ENCODE peak calls at places on chromosomes 1 and 21, in seven cellular contexts. One of them, this sample, is unnamed.

GRCh38 chr1:112981461-112982233 is 25.7 kb upstream of the SLC16A1 start:
- DNase-seq in upper lobe of right lung: no peak
- DNase-seq in HL-60: no peak
- DNase-seq in AG10803: no peak
- DNase-seq in cardiac fibroblast: no peak
- DNase-seq in mucosa of descending colon: no peak
- DNase-seq in fibroblast of the aortic adventitia: no peak
- DNase-seq in this sample: no peak

GRCh38 chr1:26252718-26253117 is 18.7 kb downstream of the CEP85 start:
- DNase-seq in upper lobe of right lung: no peak
- DNase-seq in cardiac fibroblast: no peak
- DNase-seq in HL-60: no peak
- DNase-seq in mucosa of descending colon: no peak
- DNase-seq in fibroblast of the aortic adventitia: no peak
- DNase-seq in AG10803: no peak
- DNase-seq in this sample: no peak

GRCh38 chr21:39364949-39365348 is 16.1 kb upstream of the HMGN1 start:
- DNase-seq in HL-60: no peak
- DNase-seq in fibroblast of the aortic adventitia: no peak
- DNase-seq in AG10803: no peak
- DNase-seq in upper lobe of right lung: no peak
- DNase-seq in mucosa of descending colon: no peak
- DNase-seq in cardiac fibroblast: no peak
- DNase-seq in this sample: no peak

GRCh38 chr21:42463861-42464515 is 32.0 kb downstream of the RSPH1 start:
- DNase-seq in upper lobe of right lung: no peak
- DNase-seq in AG10803: peak; percentile 60
- DNase-seq in mucosa of descending colon: peak; percentile 70
- DNase-seq in cardiac fibroblast: peak; percentile 51
- DNase-seq in HL-60: peak; percentile 21
- DNase-seq in fibroblast of the aortic adventitia: peak; percentile 51
- DNase-seq in this sample: peak; percentile 42

GRCh38 chr1:202255343-202255742 is 61.7 kb downstream of the LGR6 start:
- DNase-seq in HL-60: no peak
- DNase-seq in mucosa of descending colon: peak; percentile 29
- DNase-seq in AG10803: no peak
- DNase-seq in cardiac fibroblast: no peak
- DNase-seq in fibroblast of the aortic adventitia: no peak
- DNase-seq in upper lobe of right lung: peak; percentile 19
- DNase-seq in this sample: no peak

GRCh38 chr1:43446881-43447835 is 6.6 kb downstream of the HYI start:
- DNase-seq in upper lobe of right lung: no peak
- DNase-seq in fibroblast of the aortic adventitia: no peak
- DNase-seq in HL-60: no peak
- DNase-seq in AG10803: no peak
- DNase-seq in cardiac fibroblast: no peak
- DNase-seq in mucosa of descending colon: no peak
- DNase-seq in this sample: no peak

GRCh38 chr21:32351428-32351827 is 41.4 kb downstream of the URB1 start:
- DNase-seq in fibroblast of the aortic adventitia: no peak
- DNase-seq in AG10803: no peak
- DNase-seq in HL-60: no peak
- DNase-seq in mucosa of descending colon: no peak
- DNase-seq in cardiac fibroblast: no peak
- DNase-seq in upper lobe of right lung: no peak
- DNase-seq in this sample: no peak

GRCh38 chr1:225524570-225524969 is 96.7 kb upstream of the LBR start:
- DNase-seq in HL-60: no peak
- DNase-seq in AG10803: no peak
- DNase-seq in upper lobe of right lung: no peak
- DNase-seq in fibroblast of the aortic adventitia: no peak
- DNase-seq in mucosa of descending colon: no peak
- DNase-seq in cardiac fibroblast: no peak
- DNase-seq in this sample: no peak

GRCh38 chr1:32744063-32744410 is 41.5 kb upstream of the SYNC start:
- DNase-seq in upper lobe of right lung: no peak
- DNase-seq in mucosa of descending colon: no peak
- DNase-seq in cardiac fibroblast: no peak
- DNase-seq in HL-60: no peak
- DNase-seq in AG10803: no peak
- DNase-seq in fibroblast of the aortic adventitia: no peak
- DNase-seq in this sample: no peak

GRCh38 chr1:1989102-1989542 is 14.5 kb downstream of the CFAP74 start:
- DNase-seq in fibroblast of the aortic adventitia: no peak
- DNase-seq in HL-60: no peak
- DNase-seq in cardiac fibroblast: peak; percentile 57
- DNase-seq in upper lobe of right lung: no peak
- DNase-seq in mucosa of descending colon: no peak
- DNase-seq in AG10803: no peak
- DNase-seq in this sample: no peak

GRCh38 chr1:243315933-243316332 is 60.1 kb downstream of the SDCCAG8 start:
- DNase-seq in upper lobe of right lung: no peak
- DNase-seq in mucosa of descending colon: no peak
- DNase-seq in AG10803: no peak
- DNase-seq in fibroblast of the aortic adventitia: peak; percentile 64
- DNase-seq in HL-60: no peak
- DNase-seq in cardiac fibroblast: peak; percentile 55
- DNase-seq in this sample: no peak

GRCh38 chr1:26412180-26412840 is 1.7 kb downstream of the LIN28A start:
- DNase-seq in upper lobe of right lung: peak; percentile 25
- DNase-seq in cardiac fibroblast: no peak
- DNase-seq in AG10803: no peak
- DNase-seq in mucosa of descending colon: no peak
- DNase-seq in HL-60: no peak
- DNase-seq in fibroblast of the aortic adventitia: no peak
- DNase-seq in this sample: no peak

GRCh38 chr1:208421511-208421910 is 177.3 kb upstream of the PLXNA2 start:
- DNase-seq in cardiac fibroblast: no peak
- DNase-seq in HL-60: no peak
- DNase-seq in AG10803: no peak
- DNase-seq in fibroblast of the aortic adventitia: no peak
- DNase-seq in mucosa of descending colon: no peak
- DNase-seq in upper lobe of right lung: no peak
- DNase-seq in this sample: no peak

GRCh38 chr1:224482619-224483018 is 48.0 kb upstream of the WDR26 start:
- DNase-seq in HL-60: no peak
- DNase-seq in upper lobe of right lung: no peak
- DNase-seq in fibroblast of the aortic adventitia: no peak
- DNase-seq in mucosa of descending colon: peak; percentile 58
- DNase-seq in AG10803: no peak
- DNase-seq in cardiac fibroblast: no peak
- DNase-seq in this sample: no peak

GRCh38 chr1:53326598-53327182 is 1.2 kb downstream of the LRP8 start:
- DNase-seq in cardiac fibroblast: no peak
- DNase-seq in HL-60: peak; percentile 53
- DNase-seq in mucosa of descending colon: peak; percentile 19
- DNase-seq in fibroblast of the aortic adventitia: no peak
- DNase-seq in upper lobe of right lung: peak; percentile 78
- DNase-seq in AG10803: no peak
- DNase-seq in this sample: no peak

GRCh38 chr1:236123563-236123962 is 18.8 kb upstream of the GPR137B start:
- DNase-seq in mucosa of descending colon: no peak
- DNase-seq in AG10803: no peak
- DNase-seq in upper lobe of right lung: no peak
- DNase-seq in HL-60: peak; percentile 26
- DNase-seq in cardiac fibroblast: no peak
- DNase-seq in fibroblast of the aortic adventitia: no peak
- DNase-seq in this sample: no peak

GRCh38 chr1:197423006-197423405 is 155.0 kb downstream of the CRB1 start:
- DNase-seq in cardiac fibroblast: peak; percentile 70
- DNase-seq in HL-60: no peak
- DNase-seq in mucosa of descending colon: no peak
- DNase-seq in AG10803: peak; percentile 6
- DNase-seq in fibroblast of the aortic adventitia: peak; percentile 16
- DNase-seq in upper lobe of right lung: no peak
- DNase-seq in this sample: peak; percentile 61

GRCh38 chr1:179177182-179177581 is 52.3 kb downstream of the ABL2 start:
- DNase-seq in AG10803: peak; percentile 87
- DNase-seq in fibroblast of the aortic adventitia: peak; percentile 84
- DNase-seq in upper lobe of right lung: no peak
- DNase-seq in mucosa of descending colon: no peak
- DNase-seq in HL-60: no peak
- DNase-seq in cardiac fibroblast: peak; percentile 70
- DNase-seq in this sample: peak; percentile 63

GRCh38 chr21:46029201-46029924 is 47.8 kb downstream of the COL6A1 start:
- DNase-seq in mucosa of descending colon: no peak
- DNase-seq in fibroblast of the aortic adventitia: peak; percentile 65
- DNase-seq in cardiac fibroblast: peak; percentile 47
- DNase-seq in HL-60: no peak
- DNase-seq in AG10803: no peak
- DNase-seq in upper lobe of right lung: no peak
- DNase-seq in this sample: no peak

GRCh38 chr1:84582802-84583587 is 8.8 kb upstream of the CTBS start:
- DNase-seq in fibroblast of the aortic adventitia: peak; percentile 65
- DNase-seq in cardiac fibroblast: peak; percentile 79
- DNase-seq in mucosa of descending colon: peak; percentile 22
- DNase-seq in AG10803: peak; percentile 20
- DNase-seq in upper lobe of right lung: no peak
- DNase-seq in HL-60: no peak
- DNase-seq in this sample: no peak

GRCh38 chr21:37266515-37267221 is 466 bp downstream of the VPS26C start:
- DNase-seq in HL-60: peak; percentile 38
- DNase-seq in AG10803: peak; percentile 38
- DNase-seq in cardiac fibroblast: peak; percentile 40
- DNase-seq in fibroblast of the aortic adventitia: peak; percentile 33
- DNase-seq in upper lobe of right lung: peak; percentile 87
- DNase-seq in mucosa of descending colon: no peak
- DNase-seq in this sample: peak; percentile 36

GRCh38 chr1:234999513-234999940 is 129.1 kb downstream of the TOMM20 start:
- DNase-seq in HL-60: no peak
- DNase-seq in cardiac fibroblast: no peak
- DNase-seq in mucosa of descending colon: no peak
- DNase-seq in AG10803: no peak
- DNase-seq in upper lobe of right lung: no peak
- DNase-seq in fibroblast of the aortic adventitia: no peak
- DNase-seq in this sample: no peak

GRCh38 chr1:194175251-194175650 is 988.8 kb upstream of the B3GALT2 start:
- DNase-seq in upper lobe of right lung: no peak
- DNase-seq in HL-60: no peak
- DNase-seq in mucosa of descending colon: no peak
- DNase-seq in cardiac fibroblast: no peak
- DNase-seq in AG10803: no peak
- DNase-seq in fibroblast of the aortic adventitia: no peak
- DNase-seq in this sample: no peak

GRCh38 chr1:39835110-39835509 is 46.4 kb upstream of the BMP8B start:
- DNase-seq in upper lobe of right lung: no peak
- DNase-seq in HL-60: no peak
- DNase-seq in AG10803: no peak
- DNase-seq in cardiac fibroblast: no peak
- DNase-seq in fibroblast of the aortic adventitia: no peak
- DNase-seq in mucosa of descending colon: no peak
- DNase-seq in this sample: no peak

GRCh38 chr1:27109103-27109822 is 45.7 kb downstream of the SLC9A1 start:
- DNase-seq in upper lobe of right lung: peak; percentile 75
- DNase-seq in AG10803: no peak
- DNase-seq in fibroblast of the aortic adventitia: no peak
- DNase-seq in cardiac fibroblast: no peak
- DNase-seq in HL-60: peak; percentile 65
- DNase-seq in mucosa of descending colon: peak; percentile 69
- DNase-seq in this sample: no peak

GRCh38 chr1:71236503-71236902 is 155.7 kb upstream of the ZRANB2 start:
- DNase-seq in fibroblast of the aortic adventitia: no peak
- DNase-seq in HL-60: no peak
- DNase-seq in cardiac fibroblast: no peak
- DNase-seq in upper lobe of right lung: no peak
- DNase-seq in mucosa of descending colon: no peak
- DNase-seq in AG10803: no peak
- DNase-seq in this sample: no peak

GRCh38 chr1:207045466-207045865 is 5.5 kb downstream of the YOD1 start:
- DNase-seq in HL-60: no peak
- DNase-seq in fibroblast of the aortic adventitia: peak; percentile 32
- DNase-seq in AG10803: peak; percentile 50
- DNase-seq in upper lobe of right lung: no peak
- DNase-seq in mucosa of descending colon: no peak
- DNase-seq in cardiac fibroblast: peak; percentile 32
- DNase-seq in this sample: no peak

GRCh38 chr1:45215485-45216199 is 9.2 kb upstream of the ZSWIM5 start:
- DNase-seq in upper lobe of right lung: no peak
- DNase-seq in AG10803: no peak
- DNase-seq in HL-60: no peak
- DNase-seq in cardiac fibroblast: no peak
- DNase-seq in fibroblast of the aortic adventitia: no peak
- DNase-seq in mucosa of descending colon: no peak
- DNase-seq in this sample: no peak

GRCh38 chr1:239448911-239449310 is 62.5 kb downstream of the CHRM3 start:
- DNase-seq in mucosa of descending colon: no peak
- DNase-seq in cardiac fibroblast: no peak
- DNase-seq in fibroblast of the aortic adventitia: no peak
- DNase-seq in AG10803: no peak
- DNase-seq in upper lobe of right lung: no peak
- DNase-seq in HL-60: no peak
- DNase-seq in this sample: no peak

DNA sequence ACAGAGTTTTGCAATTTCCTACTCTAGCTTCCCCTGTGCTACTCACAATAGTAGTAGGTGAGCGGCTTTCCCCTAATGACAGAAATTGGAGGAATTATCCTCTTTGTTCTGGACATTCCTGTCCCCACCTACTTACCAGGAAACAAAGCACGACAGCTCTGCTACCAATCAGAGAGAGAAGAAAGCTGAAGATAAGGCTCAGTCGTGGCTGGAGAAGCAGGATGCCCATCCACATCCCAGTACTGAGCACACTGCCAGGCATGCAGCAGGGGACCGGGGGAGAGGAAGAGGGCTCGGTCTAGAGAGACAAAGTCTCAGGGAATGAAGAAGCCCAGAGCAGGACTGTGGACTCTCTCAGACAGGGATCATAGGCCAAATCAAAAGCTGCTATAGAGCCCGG is 134.1 kb upstream of the KRTAP19-8 start:
- DNase-seq in AG10803: no peak
- DNase-seq in mucosa of descending colon: no peak
- DNase-seq in upper lobe of right lung: no peak
- DNase-seq in fibroblast of the aortic adventitia: no peak
- DNase-seq in cardiac fibroblast: no peak
- DNase-seq in HL-60: no peak
- DNase-seq in this sample: no peak
- H3K4me3 ChIP-seq in AG10803: no peak overlapping the region
- H3K4me3 ChIP-seq in mucosa of descending colon: no peak overlapping the region
- H3K4me3 ChIP-seq in upper lobe of right lung: no peak overlapping the region
- H3K4me3 ChIP-seq in fibroblast of the aortic adventitia: no peak overlapping the region
- H3K4me3 ChIP-seq in cardiac fibroblast: no peak overlapping the region
- H3K4me3 ChIP-seq in HL-60: no peak overlapping the region
- H3K4me3 ChIP-seq in this sample: no peak overlapping the region

GRCh38 chr1:15937146-15937545 is 38.8 kb downstream of the ZBTB17 start:
- DNase-seq in fibroblast of the aortic adventitia: no peak
- DNase-seq in cardiac fibroblast: no peak
- DNase-seq in mucosa of descending colon: no peak
- DNase-seq in AG10803: no peak
- DNase-seq in upper lobe of right lung: peak; percentile 58
- DNase-seq in HL-60: no peak
- DNase-seq in this sample: no peak
- H3K4me3 ChIP-seq in fibroblast of the aortic adventitia: no peak overlapping the region
- H3K4me3 ChIP-seq in cardiac fibroblast: no peak overlapping the region
- H3K4me3 ChIP-seq in mucosa of descending colon: no peak overlapping the region
- H3K4me3 ChIP-seq in AG10803: no peak overlapping the region
- H3K4me3 ChIP-seq in upper lobe of right lung: no peak overlapping the region
- H3K4me3 ChIP-seq in HL-60: no peak overlapping the region
- H3K4me3 ChIP-seq in this sample: no peak overlapping the region

GRCh38 chr1:167863921-167864279 is 50.0 kb downstream of the ADCY10 start:
- DNase-seq in mucosa of descending colon: no peak
- DNase-seq in cardiac fibroblast: no peak
- DNase-seq in HL-60: no peak
- DNase-seq in AG10803: no peak
- DNase-seq in upper lobe of right lung: no peak
- DNase-seq in fibroblast of the aortic adventitia: no peak
- DNase-seq in this sample: no peak
- H3K4me3 ChIP-seq in mucosa of descending colon: no peak overlapping the region
- H3K4me3 ChIP-seq in cardiac fibroblast: no peak overlapping the region
- H3K4me3 ChIP-seq in HL-60: no peak overlapping the region
- H3K4me3 ChIP-seq in AG10803: no peak overlapping the region
- H3K4me3 ChIP-seq in upper lobe of right lung: no peak overlapping the region
- H3K4me3 ChIP-seq in fibroblast of the aortic adventitia: no peak overlapping the region
- H3K4me3 ChIP-seq in this sample: no peak overlapping the region

GRCh38 chr1:99018313-99018712 is 13.7 kb upstream of the PLPPR5 start:
- DNase-seq in fibroblast of the aortic adventitia: no peak
- DNase-seq in HL-60: no peak
- DNase-seq in cardiac fibroblast: no peak
- DNase-seq in mucosa of descending colon: no peak
- DNase-seq in AG10803: no peak
- DNase-seq in upper lobe of right lung: no peak
- DNase-seq in this sample: no peak
- H3K4me3 ChIP-seq in fibroblast of the aortic adventitia: no peak overlapping the region
- H3K4me3 ChIP-seq in HL-60: no peak overlapping the region
- H3K4me3 ChIP-seq in cardiac fibroblast: no peak overlapping the region
- H3K4me3 ChIP-seq in mucosa of descending colon: no peak overlapping the region
- H3K4me3 ChIP-seq in AG10803: no peak overlapping the region
- H3K4me3 ChIP-seq in upper lobe of right lung: no peak overlapping the region
- H3K4me3 ChIP-seq in this sample: no peak overlapping the region